ENCODE peak calls at places on chromosomes 12 and 14, in nine cellular contexts. O is tibial artery; Z is left ventricle myocardium inferior; A is CD8-positive, alpha-beta memory T cell; R is BJ; M is ascending aorta; V is body of pancreas; S is upper lobe of right lung; I is ovary. N is an unnamed sample.

GRCh38 chr12:51536159-51536558 is 54.9 kb upstream of the SCN8A start:
- DNase-seq in O (no peak), Z (no peak), A (no peak), R (no peak), M (no peak), V (no peak), S (no peak), I (no peak), N (no peak)

GRCh38 chr14:76917759-76918175 is 91.6 kb downstream of the LRRC74A start:
- DNase-seq in O (peak; percentile 90), Z (peak; percentile 79), A (no peak), R (no peak), M (no peak), V (peak; percentile 86), S (peak; percentile 79), I (peak; percentile 47), N (peak; percentile 55)

GRCh38 chr14:103000291-103000921 is 56.9 kb downstream of the CDC42BPB start:
- DNase-seq in O (no peak), Z (no peak), A (no peak), R (no peak), M (no peak), V (no peak), S (no peak), I (no peak), N (no peak)

GRCh38 chr12:105835505-105835904 is 303.2 kb downstream of the NUAK1 start:
- DNase-seq in O (no peak), Z (no peak), A (no peak), R (no peak), M (no peak), V (no peak), S (no peak), I (no peak), N (no peak)

GRCh38 chr14:70201994-70202393 is 13.2 kb upstream of the SLC8A3 start:
- DNase-seq in O (no peak), Z (no peak), A (no peak), R (no peak), M (no peak), V (no peak), S (no peak), I (no peak), N (no peak)

GRCh38 chr12:130933269-130933995 is 20.3 kb upstream of the ADGRD1 start:
- DNase-seq in O (no peak), Z (no peak), A (no peak), R (no peak), M (no peak), V (no peak), S (peak; percentile 93), I (no peak), N (no peak)

GRCh38 chr14:104882325-104882973 is 17.4 kb downstream of the CEP170B start:
- DNase-seq in O (no peak), Z (peak; percentile 14), A (peak; percentile 36), R (no peak), M (no peak), V (peak; percentile 35), S (peak; percentile 86), I (peak; percentile 14), N (no peak)

GRCh38 chr12:93376436-93377251 is 1.1 kb upstream of the NUDT4 start:
- DNase-seq in O (no peak), Z (peak; percentile 32), A (no peak), R (no peak), M (no peak), V (no peak), S (peak; percentile 75), I (peak; percentile 41), N (no peak)

GRCh38 chr12:103877934-103878510 is 37.0 kb upstream of the NT5DC3 start:
- DNase-seq in O (no peak), Z (no peak), A (peak; percentile 67), R (no peak), M (no peak), V (peak; percentile 56), S (no peak), I (peak; percentile 38), N (peak; percentile 63)

GRCh38 chr14:51547260-51547659 is 104.5 kb upstream of the FRMD6 start:
- DNase-seq in O (peak; percentile 74), Z (no peak), A (no peak), R (peak; percentile 98), M (peak; percentile 10), V (no peak), S (no peak), I (peak; percentile 47), N (no peak)

GRCh38 chr12:125280482-125281377 is 215.5 kb downstream of the AACS start:
- DNase-seq in O (no peak), Z (no peak), A (no peak), R (no peak), M (no peak), V (no peak), S (no peak), I (no peak), N (peak; percentile 59)

GRCh38 chr12:17971850-17972249 is 118.1 kb downstream of the RERGL start:
- DNase-seq in O (no peak), Z (no peak), A (no peak), R (no peak), M (no peak), V (no peak), S (no peak), I (no peak), N (no peak)

GRCh38 chr14:68074765-68075381 is 255.3 kb downstream of the RAD51B start:
- DNase-seq in O (no peak), Z (no peak), A (no peak), R (no peak), M (no peak), V (no peak), S (no peak), I (no peak), N (no peak)

GRCh38 chr12:56601503-56601902 is 28.6 kb downstream of the BAZ2A start:
- DNase-seq in O (no peak), Z (no peak), A (no peak), R (no peak), M (no peak), V (peak; percentile 18), S (no peak), I (no peak), N (no peak)

GRCh38 chr14:87139299-87139698 is 853.7 kb downstream of the GALC start:
- DNase-seq in O (no peak), Z (no peak), A (no peak), R (no peak), M (no peak), V (no peak), S (no peak), I (no peak), N (no peak)

DNA sequence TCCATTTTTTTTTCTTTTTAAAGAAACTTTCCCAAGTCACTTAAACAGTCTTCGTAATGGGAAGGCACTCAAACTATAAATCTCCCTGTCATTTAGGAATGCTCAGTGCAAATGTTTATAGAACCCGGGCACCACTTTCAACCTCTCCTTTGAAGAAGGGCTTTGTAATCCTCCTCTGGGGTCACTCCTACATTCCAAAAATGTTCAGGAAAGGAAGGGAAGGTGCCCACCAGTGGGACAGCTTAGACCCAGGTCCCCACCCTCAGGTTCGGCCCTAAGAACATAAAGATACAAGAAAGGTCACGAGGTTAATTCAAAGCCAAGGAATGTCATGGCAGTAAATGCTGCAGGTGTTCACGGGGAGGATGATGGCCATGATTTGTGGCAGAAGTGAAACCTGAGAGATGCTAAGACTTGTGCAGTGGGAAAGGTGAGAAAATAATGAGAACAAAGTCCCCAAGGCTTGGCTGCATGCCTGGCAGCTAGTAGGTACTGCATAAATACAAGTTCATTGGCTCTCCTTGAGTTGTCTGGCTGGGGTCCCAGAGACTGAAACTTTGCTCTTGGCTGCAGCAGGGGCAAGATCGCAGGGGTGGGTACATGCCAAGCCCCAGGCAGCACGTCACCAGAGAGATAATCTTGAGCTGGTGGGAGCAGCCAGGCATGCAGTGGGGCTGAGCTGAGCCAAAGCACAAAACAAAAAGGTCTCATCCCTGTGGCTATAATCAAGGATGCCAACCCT is 21.1 kb downstream of the KRT18 start:
- DNase-seq in O (no peak), Z (peak; percentile 28), A (no peak), R (no peak), M (no peak), V (peak; percentile 99), S (no peak), I (no peak), N (no peak)
- H3K36me3 ChIP-seq in O (no peaks in the 10 kb centered on the region), Z (no peaks in the 10 kb centered on the region), A (no peaks in the 10 kb centered on the region), R (no peaks in the 10 kb centered on the region), M (no peaks in the 10 kb centered on the region), V (no peaks in the 10 kb centered on the region), S (no peaks in the 10 kb centered on the region), I (no peaks in the 10 kb centered on the region), N (no peaks in the 10 kb centered on the region)

DNA sequence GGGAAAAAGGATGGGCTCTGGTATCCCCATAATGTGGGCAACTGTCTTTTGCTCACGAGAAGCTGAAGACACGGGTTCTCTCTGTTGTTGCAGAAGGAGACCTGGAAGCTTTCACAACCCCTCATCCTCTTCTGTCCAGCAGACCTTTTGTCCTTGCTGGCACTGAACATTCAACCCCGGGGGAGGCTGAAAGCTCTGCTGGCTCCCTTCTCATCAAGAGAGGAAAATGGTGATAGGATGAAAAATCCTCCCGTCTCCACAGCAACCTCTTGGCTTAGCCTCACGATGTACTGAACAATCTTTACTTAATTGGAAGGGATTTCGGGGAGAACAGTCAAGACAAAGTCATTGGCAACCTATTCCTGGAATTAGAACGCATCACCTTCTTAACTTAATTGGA is 39.0 kb downstream of the ELK3 start:
- DNase-seq in O (peak; percentile 77), Z (no peak), A (no peak), R (no peak), M (no peak), V (no peak), S (no peak), I (peak; percentile 61), N (peak; percentile 61)
- H3K4me3 ChIP-seq in O (no peak overlapping the region), Z (no peak overlapping the region), A (no peak overlapping the region), R (no peak overlapping the region), M (no peak overlapping the region), V (no peak overlapping the region), S (no peak overlapping the region), I (no peak overlapping the region), N (no peak overlapping the region)

DNA sequence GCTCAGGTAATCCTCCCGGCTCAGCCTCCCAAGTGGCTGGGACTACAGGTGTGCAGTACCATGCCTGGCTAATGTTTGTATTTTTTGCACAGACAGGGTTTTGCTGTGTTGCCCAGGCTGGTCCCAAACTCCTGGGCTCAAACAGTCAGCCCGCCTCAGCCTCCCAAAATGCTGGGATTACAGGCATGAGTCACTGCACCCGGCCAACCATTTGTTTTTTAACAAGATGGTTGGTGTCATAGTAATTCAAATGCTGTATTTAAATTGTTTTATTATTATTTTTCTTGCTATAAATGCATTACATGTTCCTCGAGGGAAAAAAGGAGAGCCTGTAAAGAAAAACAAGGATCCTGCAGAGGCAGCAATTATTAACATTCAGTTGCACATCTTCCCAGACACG is 83.9 kb downstream of the EP400 start:
- DNase-seq in O (no peak), Z (no peak), A (no peak), R (no peak), M (no peak), V (no peak), S (no peak), I (no peak), N (no peak)
- H3K36me3 ChIP-seq in O (peaks cover 87% of the 10 kb centered on the region), Z (peaks cover 92% of the 10 kb centered on the region), A (peaks cover 55% of the 10 kb centered on the region), R (peaks cover 38% of the 10 kb centered on the region), M (peaks cover 81% of the 10 kb centered on the region), V (peaks cover 45% of the 10 kb centered on the region), S (peaks cover 97% of the 10 kb centered on the region), I (no peaks in the 10 kb centered on the region), N (no peaks in the 10 kb centered on the region)

DNA sequence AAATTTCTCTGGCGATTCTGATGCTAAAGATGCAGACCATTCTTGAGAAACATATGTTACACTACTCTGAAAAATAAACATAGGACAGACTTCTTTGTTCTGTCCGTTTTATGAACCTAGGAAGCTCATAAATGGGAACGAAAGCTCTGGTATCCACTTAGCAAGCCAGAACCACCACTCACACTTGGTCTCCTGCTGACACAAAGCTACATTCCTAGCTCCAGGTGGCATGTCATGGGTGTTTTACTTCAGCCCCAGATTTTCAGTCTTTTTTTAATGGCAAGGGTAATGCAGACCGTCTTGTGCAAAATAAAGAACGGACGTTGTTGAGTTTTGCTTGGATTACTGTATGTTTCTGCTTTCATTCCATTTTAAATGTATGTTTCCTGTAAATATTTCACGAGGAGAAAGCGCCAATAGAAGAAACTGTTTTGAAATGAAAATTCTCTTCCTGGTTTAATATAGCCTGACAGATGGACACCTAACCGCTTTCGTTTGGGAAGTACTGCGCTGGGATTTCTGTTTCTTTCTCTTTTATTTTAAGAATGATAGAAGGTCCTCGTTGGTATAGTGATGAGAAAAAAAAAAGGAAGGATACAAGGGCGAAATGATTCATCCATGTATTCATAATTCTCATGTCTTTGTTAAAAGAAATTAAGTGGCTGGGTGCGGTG is 820 bp upstream of the COQ5 start:
- DNase-seq in O (no peak), Z (no peak), A (no peak), R (no peak), M (no peak), V (peak; percentile 55), S (no peak), I (no peak), N (peak; percentile 42)
- H3K4me3 ChIP-seq in O (peak overlapping the region; percentile 75), Z (peak overlapping the region; percentile 76), A (peak overlapping the region; percentile 91), R (peak overlapping the region; percentile 62), M (peak overlapping the region; percentile 93), V (no peak overlapping the region), S (peak overlapping the region; percentile 83), I (peak overlapping the region; percentile 88), N (peak overlapping the region; percentile 83)